ENCODE peak calls at places on chromosomes 16 and 17, in six cellular contexts. H is stomach, U is ovary, W is A549, G is sigmoid colon, E is transverse colon. Q is an unnamed sample.

GRCh38 chr17:26792486-26792885 is 501.4 kb upstream of the WSB1 start:
- DNase-seq in E (no peak), G (no peak), H (no peak), U (no peak), W (no peak), Q (no peak)

GRCh38 chr17:28846231-28846630 is 3.6 kb upstream of the FAM222B start:
- DNase-seq in H (no peak), W (no peak), G (no peak), U (no peak), E (no peak), Q (no peak)

GRCh38 chr17:32988481-32989101 is 3.1 kb upstream of the SPACA3 start:
- DNase-seq in H (no peak), W (no peak), U (no peak), E (no peak), G (no peak), Q (no peak)

GRCh38 chr17:40091691-40092397 is 8.5 kb downstream of the NR1D1 start:
- DNase-seq in W (no peak), U (peak), H (no peak), G (no peak), E (no peak), Q (no peak)

GRCh38 chr16:85385463-85386331 is 227.4 kb upstream of the GSE1 start:
- DNase-seq in G (peak), U (no peak), W (no peak), E (no peak), H (no peak), Q (no peak)

GRCh38 chr16:54026456-54026855 is 260.1 kb downstream of the IRX3 start:
- DNase-seq in H (no peak), W (no peak), E (no peak), G (no peak), U (no peak), Q (no peak)

GRCh38 chr17:42431758-42432161 is 8.7 kb upstream of the CAVIN1 start:
- DNase-seq in H (no peak), U (no peak), E (no peak), W (no peak), G (no peak), Q (no peak)

GRCh38 chr16:58428621-58429557 is 36.6 kb downstream of the GINS3 start:
- DNase-seq in U (no peak), E (no peak), G (no peak), W (no peak), H (no peak), Q (no peak)

GRCh38 chr17:18258356-18259038 is at the start of gene FLII:
- DNase-seq in E (peak), G (peak), H (peak), W (peak), U (peak), Q (no peak)

GRCh38 chr16:4375717-4376116 is 4.1 kb downstream of the VASN start:
- DNase-seq in U (peak), W (no peak), G (no peak), H (no peak), E (no peak), Q (no peak)

GRCh38 chr17:42182927-42183734 is 2.1 kb downstream of the HCRT start:
- DNase-seq in E (no peak), H (no peak), U (no peak), G (no peak), W (peak), Q (no peak)

GRCh38 chr17:6661464-6661848 is 9.9 kb downstream of the C17orf100 start:
- DNase-seq in U (no peak), E (no peak), G (no peak), W (no peak), H (no peak), Q (no peak)

GRCh38 chr17:39139561-39139960 is 11.9 kb downstream of the PLXDC1 start:
- DNase-seq in U (no peak), W (no peak), E (no peak), H (no peak), G (no peak), Q (no peak)

GRCh38 chr17:82287849-82288601 is 14.5 kb upstream of the CSNK1D start:
- DNase-seq in W (peak), G (peak), H (peak), E (peak), U (peak), Q (no peak)

GRCh38 chr17:69142473-69142802 is 743 bp upstream of the ABCA6 start:
- DNase-seq in G (no peak), U (no peak), W (no peak), H (no peak), E (no peak), Q (no peak)

GRCh38 chr17:81902023-81902652 is at the start of gene NPB:
- DNase-seq in G (no peak), W (no peak), E (no peak), H (peak), U (no peak), Q (no peak)

GRCh38 chr16:24070851-24071250 is 185.3 kb upstream of the CACNG3 start:
- DNase-seq in G (no peak), W (peak), H (no peak), E (no peak), U (no peak), Q (no peak)

GRCh38 chr17:44331249-44331760 is 6.7 kb upstream of the SLC25A39 start:
- DNase-seq in H (peak), W (peak), U (peak), G (no peak), E (peak), Q (peak)
- TF ChIP-seq EP300 in H (no peak), W (no peak), U (no peak), G (no peak), E (no peak), Q (peak)

GRCh38 chr16:25080420-25081131 is 31.0 kb upstream of the LCMT1 start:
- DNase-seq in U (no peak), H (no peak), W (no peak), G (no peak), E (no peak), Q (no peak)
- H3K4me3 ChIP-seq in U (no peak), H (no peak), W (no peak), G (no peak), E (no peak), Q (no peak)

GRCh38 chr16:1349951-1350350 is 1.7 kb downstream of the TSR3 start:
- DNase-seq in E (no peak), G (no peak), H (no peak), W (no peak), U (no peak), Q (no peak)
- TF ChIP-seq CTCF in E (no peak), G (no peak), H (no peak), W (no peak), U (no peak), Q (no peak)

GRCh38 chr16:8607214-8607613 is 14.3 kb upstream of the METTL22 start:
- DNase-seq in E (no peak), H (no peak), U (no peak), G (no peak), W (no peak), Q (no peak)
- TF ChIP-seq EP300 in E (no peak), H (no peak), U (no peak), G (no peak), W (no peak), Q (no peak)

DNA sequence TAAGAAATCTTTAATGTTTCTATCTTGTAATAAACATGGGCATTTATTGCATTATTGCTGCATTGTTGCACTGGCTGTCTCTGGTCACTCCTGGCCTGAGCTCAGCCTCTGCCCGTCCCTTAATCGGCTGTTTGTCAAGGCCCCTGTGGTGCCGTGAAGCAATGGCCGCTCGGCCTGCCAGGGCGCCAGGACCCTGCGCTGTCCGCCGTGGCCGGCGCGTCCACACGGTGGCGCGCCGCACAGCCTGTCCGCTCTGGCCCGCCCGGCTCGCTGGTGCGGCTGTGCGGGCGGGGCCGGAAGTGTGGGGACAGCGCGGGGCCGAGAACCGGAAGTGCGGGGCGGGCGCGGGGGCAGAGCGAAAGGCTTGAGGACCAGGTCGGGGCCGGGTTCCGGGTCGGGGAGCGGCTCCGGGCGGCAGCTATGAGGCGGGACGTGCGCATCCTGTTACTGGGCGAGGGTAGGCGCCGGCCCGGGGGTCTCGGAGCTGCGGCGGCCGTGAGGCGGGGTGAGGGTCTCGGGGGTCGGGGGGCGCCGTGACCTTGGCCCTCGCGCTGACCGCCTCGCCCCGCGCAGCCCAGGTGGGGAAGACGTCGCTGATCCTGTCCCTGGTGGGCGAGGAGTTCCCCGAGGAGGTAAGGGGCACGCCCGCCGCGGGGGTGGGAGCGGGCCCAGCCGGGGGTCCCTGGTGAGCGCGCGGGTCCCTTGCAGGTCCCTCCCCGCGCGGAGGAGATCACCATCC is at the start of gene RHOT2:
- DNase-seq in E (peak), G (peak), U (peak), W (peak), H (peak), Q (peak)
- H3K4me3 ChIP-seq in E (peak), G (peak), U (peak), W (peak), H (peak), Q (peak)